ENCODE peak calls at places on chromosome 1, in four cellular contexts. O is HTR-8/SVneo; S is stimulated activated CD8-positive, alpha-beta memory T cell treated with anti-CD3 and anti-CD28 coated beads, Interleukin-2, amount 100 ng/mL, for 1 hour; U is AG09319. D is an unnamed sample.
A peak's percentile ranks its signal among the peaks of the same experiment; 100 is the strongest.

GRCh38 chr1:235918032-235918431 is 51.3 kb upstream of the LYST start:
- DNase-seq in O (no peak), S (no peak), U (no peak), D (no peak)

GRCh38 chr1:228280106-228280901 is 72.5 kb downstream of the OBSCN start:
- DNase-seq in O (no peak), S (no peak), U (no peak), D (no peak)

GRCh38 chr1:22234631-22235030 is 91.7 kb upstream of the WNT4 start:
- DNase-seq in O (no peak), S (no peak), U (no peak), D (no peak)

GRCh38 chr1:74522143-74522542 is 9.7 kb upstream of the LRRC53 start:
- DNase-seq in O (no peak), S (no peak), U (no peak), D (no peak)

GRCh38 chr1:211529011-211529410 is 37.0 kb upstream of the RD3 start:
- DNase-seq in O (no peak), S (no peak), U (no peak), D (no peak)

GRCh38 chr1:119829636-119830035 is 18.4 kb upstream of the REG4 start:
- DNase-seq in O (no peak), S (no peak), U (no peak), D (no peak)

GRCh38 chr1:30976143-30976542 is 67.6 kb upstream of the SDC3 start:
- DNase-seq in O (no peak), S (no peak), U (no peak), D (no peak)

GRCh38 chr1:196558424-196558823 is 49.8 kb downstream of the KCNT2 start:
- DNase-seq in O (peak; percentile 15), S (no peak), U (peak; percentile 49), D (no peak)

GRCh38 chr1:41918450-41919043 is at the start of gene HIVEP3:
- DNase-seq in O (no peak), S (no peak), U (no peak), D (no peak)

GRCh38 chr1:32332290-32333079 is 3.5 kb downstream of the MARCKSL1 start:
- DNase-seq in O (no peak), S (no peak), U (no peak), D (no peak)

GRCh38 chr1:211378844-211379243 is 52.2 kb downstream of the TRAF5 start:
- DNase-seq in O (peak; percentile 60), S (no peak), U (no peak), D (no peak)

GRCh38 chr1:2602866-2603520 is 16.4 kb downstream of the PRXL2B start:
- DNase-seq in O (no peak), S (no peak), U (no peak), D (no peak)

GRCh38 chr1:63935553-63935952 is 161.7 kb downstream of the ROR1 start:
- DNase-seq in O (no peak), S (no peak), U (no peak), D (no peak)